ENCODE peak calls at places on chromosomes 6 and 20, in eight cellular contexts. One of them, this sample, is unnamed.

GRCh38 chr20:1002682-1003561 is 811 bp upstream of the RSPO4 start:
- DNase-seq in PC-9: no peak
- DNase-seq in upper lobe of left lung: no peak
- DNase-seq in mesendoderm: no peak
- DNase-seq in esophagus squamous epithelium: no peak
- DNase-seq in fibroblast of lung: no peak
- DNase-seq in A673: no peak
- DNase-seq in heart left ventricle: no peak
- DNase-seq in this sample: peak; percentile 77

GRCh38 chr20:38272398-38272797 is 11.9 kb upstream of the KIAA1755 start:
- DNase-seq in PC-9: peak; percentile 12
- DNase-seq in upper lobe of left lung: no peak
- DNase-seq in mesendoderm: no peak
- DNase-seq in esophagus squamous epithelium: no peak
- DNase-seq in fibroblast of lung: peak; percentile 25
- DNase-seq in A673: no peak
- DNase-seq in heart left ventricle: no peak
- DNase-seq in this sample: no peak

GRCh38 chr6:328184-328670 is 35.9 kb downstream of the DUSP22 start:
- DNase-seq in PC-9: no peak
- DNase-seq in upper lobe of left lung: no peak
- DNase-seq in mesendoderm: no peak
- DNase-seq in esophagus squamous epithelium: no peak
- DNase-seq in fibroblast of lung: peak; percentile 88
- DNase-seq in A673: peak; percentile 23
- DNase-seq in heart left ventricle: no peak
- DNase-seq in this sample: no peak

GRCh38 chr6:87731818-87732661 is 30.0 kb upstream of the AKIRIN2 start:
- DNase-seq in PC-9: peak; percentile 90
- DNase-seq in upper lobe of left lung: no peak
- DNase-seq in mesendoderm: no peak
- DNase-seq in esophagus squamous epithelium: no peak
- DNase-seq in fibroblast of lung: peak; percentile 91
- DNase-seq in A673: peak; percentile 89
- DNase-seq in heart left ventricle: peak; percentile 92
- DNase-seq in this sample: no peak

GRCh38 chr6:9126845-9127560 is 691.7 kb upstream of the SLC35B3 start:
- DNase-seq in PC-9: peak; percentile 46
- DNase-seq in upper lobe of left lung: no peak
- DNase-seq in mesendoderm: no peak
- DNase-seq in esophagus squamous epithelium: no peak
- DNase-seq in fibroblast of lung: peak; percentile 98
- DNase-seq in A673: peak; percentile 88
- DNase-seq in heart left ventricle: no peak
- DNase-seq in this sample: no peak

GRCh38 chr20:17571153-17571527 is 1.3 kb downstream of the DSTN start:
- DNase-seq in PC-9: no peak
- DNase-seq in upper lobe of left lung: no peak
- DNase-seq in mesendoderm: no peak
- DNase-seq in esophagus squamous epithelium: no peak
- DNase-seq in fibroblast of lung: peak; percentile 52
- DNase-seq in A673: no peak
- DNase-seq in heart left ventricle: no peak
- DNase-seq in this sample: no peak

GRCh38 chr20:64076061-64076997 is 3.0 kb downstream of the RGS19 start:
- DNase-seq in PC-9: no peak
- DNase-seq in upper lobe of left lung: no peak
- DNase-seq in mesendoderm: no peak
- DNase-seq in esophagus squamous epithelium: no peak
- DNase-seq in fibroblast of lung: no peak
- DNase-seq in A673: no peak
- DNase-seq in heart left ventricle: no peak
- DNase-seq in this sample: no peak

GRCh38 chr20:34715384-34715783 is 11.2 kb downstream of the TP53INP2 start:
- DNase-seq in PC-9: no peak
- DNase-seq in upper lobe of left lung: no peak
- DNase-seq in mesendoderm: no peak
- DNase-seq in esophagus squamous epithelium: no peak
- DNase-seq in fibroblast of lung: no peak
- DNase-seq in A673: no peak
- DNase-seq in heart left ventricle: no peak
- DNase-seq in this sample: no peak

GRCh38 chr6:37501632-37502466 is 2.2 kb upstream of the CCDC167 start:
- DNase-seq in PC-9: no peak
- DNase-seq in upper lobe of left lung: no peak
- DNase-seq in mesendoderm: no peak
- DNase-seq in esophagus squamous epithelium: no peak
- DNase-seq in fibroblast of lung: no peak
- DNase-seq in A673: no peak
- DNase-seq in heart left ventricle: no peak
- DNase-seq in this sample: no peak

GRCh38 chr6:35044145-35044745 is 96.9 kb downstream of the TCP11 start:
- DNase-seq in PC-9: no peak
- DNase-seq in upper lobe of left lung: no peak
- DNase-seq in mesendoderm: no peak
- DNase-seq in esophagus squamous epithelium: no peak
- DNase-seq in fibroblast of lung: no peak
- DNase-seq in A673: peak; percentile 96
- DNase-seq in heart left ventricle: no peak
- DNase-seq in this sample: peak; percentile 72

GRCh38 chr6:133774356-133774755 is 114.6 kb upstream of the TCF21 start:
- DNase-seq in PC-9: no peak
- DNase-seq in upper lobe of left lung: no peak
- DNase-seq in mesendoderm: no peak
- DNase-seq in esophagus squamous epithelium: no peak
- DNase-seq in fibroblast of lung: peak; percentile 37
- DNase-seq in A673: peak; percentile 69
- DNase-seq in heart left ventricle: no peak
- DNase-seq in this sample: no peak

GRCh38 chr20:1660263-1660662 is 2.7 kb upstream of the SIRPG start:
- DNase-seq in PC-9: no peak
- DNase-seq in upper lobe of left lung: no peak
- DNase-seq in mesendoderm: no peak
- DNase-seq in esophagus squamous epithelium: no peak
- DNase-seq in fibroblast of lung: no peak
- DNase-seq in A673: no peak
- DNase-seq in heart left ventricle: no peak
- DNase-seq in this sample: no peak

GRCh38 chr6:225907-226306 is 66.4 kb upstream of the DUSP22 start:
- DNase-seq in PC-9: no peak
- DNase-seq in upper lobe of left lung: peak; percentile 64
- DNase-seq in mesendoderm: no peak
- DNase-seq in esophagus squamous epithelium: no peak
- DNase-seq in fibroblast of lung: no peak
- DNase-seq in A673: no peak
- DNase-seq in heart left ventricle: no peak
- DNase-seq in this sample: peak; percentile 35

GRCh38 chr6:47235964-47236760 is 73.5 kb downstream of the TNFRSF21 start:
- DNase-seq in PC-9: no peak
- DNase-seq in upper lobe of left lung: no peak
- DNase-seq in mesendoderm: no peak
- DNase-seq in esophagus squamous epithelium: no peak
- DNase-seq in fibroblast of lung: no peak
- DNase-seq in A673: no peak
- DNase-seq in heart left ventricle: no peak
- DNase-seq in this sample: no peak

GRCh38 chr6:36075656-36076055 is 48.0 kb downstream of the MAPK14 start:
- DNase-seq in PC-9: no peak
- DNase-seq in upper lobe of left lung: no peak
- DNase-seq in mesendoderm: peak; percentile 25
- DNase-seq in esophagus squamous epithelium: no peak
- DNase-seq in fibroblast of lung: no peak
- DNase-seq in A673: no peak
- DNase-seq in heart left ventricle: no peak
- DNase-seq in this sample: peak; percentile 52

GRCh38 chr6:26240981-26241770 is 123.8 kb upstream of the BTN3A2 start:
- DNase-seq in PC-9: no peak
- DNase-seq in upper lobe of left lung: peak; percentile 39
- DNase-seq in mesendoderm: peak; percentile 80
- DNase-seq in esophagus squamous epithelium: no peak
- DNase-seq in fibroblast of lung: peak; percentile 85
- DNase-seq in A673: peak; percentile 53
- DNase-seq in heart left ventricle: no peak
- DNase-seq in this sample: peak; percentile 54

GRCh38 chr6:44512868-44513641 is 125.5 kb downstream of the CDC5L start:
- DNase-seq in PC-9: no peak
- DNase-seq in upper lobe of left lung: no peak
- DNase-seq in mesendoderm: no peak
- DNase-seq in esophagus squamous epithelium: no peak
- DNase-seq in fibroblast of lung: peak; percentile 41
- DNase-seq in A673: peak; percentile 87
- DNase-seq in heart left ventricle: no peak
- DNase-seq in this sample: peak; percentile 49
- H3K36me3 ChIP-seq in PC-9: no peaks in the 10 kb centered on the region
- H3K36me3 ChIP-seq in upper lobe of left lung: no peaks in the 10 kb centered on the region
- H3K36me3 ChIP-seq in mesendoderm: no peaks in the 10 kb centered on the region
- H3K36me3 ChIP-seq in esophagus squamous epithelium: no peaks in the 10 kb centered on the region
- H3K36me3 ChIP-seq in fibroblast of lung: no peaks in the 10 kb centered on the region
- H3K36me3 ChIP-seq in A673: no peaks in the 10 kb centered on the region
- H3K36me3 ChIP-seq in heart left ventricle: no peaks in the 10 kb centered on the region
- H3K36me3 ChIP-seq in this sample: no peaks in the 10 kb centered on the region

DNA sequence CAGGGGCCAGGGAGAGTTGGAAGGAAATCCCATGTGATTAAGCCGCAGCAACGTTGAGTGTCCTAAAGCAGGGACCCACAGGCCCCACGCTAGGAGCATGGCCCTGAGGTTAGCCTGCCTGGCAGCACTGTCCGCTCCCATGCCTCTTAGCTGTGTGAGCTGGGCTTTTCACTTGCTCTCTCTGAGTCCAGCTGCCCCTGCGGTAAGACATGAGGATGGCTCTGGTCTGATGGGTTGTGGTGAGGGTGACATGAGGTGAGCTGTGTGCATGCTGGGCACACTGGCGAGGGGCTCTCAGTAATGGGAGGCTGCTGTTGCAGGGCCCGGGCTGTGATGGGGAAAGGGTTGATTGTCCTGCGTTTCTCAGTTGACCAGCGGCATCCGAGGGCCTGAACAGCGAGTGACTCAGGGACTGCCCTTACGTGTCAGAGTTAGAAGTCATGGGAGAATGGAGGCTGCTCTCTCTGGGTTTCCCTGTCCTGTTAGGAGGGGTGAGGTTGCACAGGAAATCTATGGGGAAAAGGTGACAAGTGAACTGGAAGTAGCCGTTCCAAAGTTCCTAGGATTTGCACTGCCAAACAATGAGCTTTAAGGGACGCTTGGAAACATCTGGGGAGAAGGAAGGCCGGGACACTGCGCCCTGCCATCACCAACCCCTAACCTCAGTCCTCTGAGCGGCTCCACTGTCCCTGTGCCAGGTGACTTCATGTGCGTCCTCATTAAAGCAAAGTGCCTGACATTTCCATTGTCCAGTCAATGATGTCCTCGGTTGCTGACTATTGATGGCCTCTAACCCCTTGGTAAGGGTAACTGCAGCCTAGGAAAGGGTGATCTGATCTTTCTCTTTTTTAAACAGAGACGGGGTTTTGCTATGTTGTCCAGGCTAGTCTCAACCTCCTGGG is 51.3 kb downstream of the ADNP start:
- DNase-seq in PC-9: no peak
- DNase-seq in upper lobe of left lung: no peak
- DNase-seq in mesendoderm: no peak
- DNase-seq in esophagus squamous epithelium: no peak
- DNase-seq in fibroblast of lung: no peak
- DNase-seq in A673: no peak
- DNase-seq in heart left ventricle: no peak
- DNase-seq in this sample: no peak
- H3K36me3 ChIP-seq in PC-9: no peaks in the 10 kb centered on the region
- H3K36me3 ChIP-seq in upper lobe of left lung: no peaks in the 10 kb centered on the region
- H3K36me3 ChIP-seq in mesendoderm: no peaks in the 10 kb centered on the region
- H3K36me3 ChIP-seq in esophagus squamous epithelium: peaks cover 14% of the 10 kb centered on the region
- H3K36me3 ChIP-seq in fibroblast of lung: no peaks in the 10 kb centered on the region
- H3K36me3 ChIP-seq in A673: no peaks in the 10 kb centered on the region
- H3K36me3 ChIP-seq in heart left ventricle: no peaks in the 10 kb centered on the region
- H3K36me3 ChIP-seq in this sample: no peaks in the 10 kb centered on the region

DNA sequence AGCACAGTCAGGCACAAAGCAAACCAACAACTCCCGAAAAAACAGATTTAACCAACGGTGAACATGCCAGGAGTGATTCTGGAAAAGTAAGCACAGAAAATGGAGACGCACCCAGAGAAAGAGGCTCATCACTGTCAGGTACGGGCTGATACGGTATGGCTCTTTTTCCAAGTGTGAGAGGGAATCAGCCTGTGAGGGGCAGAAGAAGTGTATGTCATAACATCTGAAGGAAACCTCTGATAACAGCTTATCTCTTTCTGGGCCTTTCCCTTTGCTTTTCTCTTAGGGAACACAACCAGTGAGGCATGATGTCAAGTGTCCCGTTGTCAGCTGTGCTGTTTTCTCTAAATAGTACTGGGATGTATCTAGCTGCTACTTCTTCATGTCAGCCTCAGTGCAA is 32.1 kb downstream of the ARFGEF2 start:
- DNase-seq in PC-9: no peak
- DNase-seq in upper lobe of left lung: no peak
- DNase-seq in mesendoderm: no peak
- DNase-seq in esophagus squamous epithelium: no peak
- DNase-seq in fibroblast of lung: no peak
- DNase-seq in A673: no peak
- DNase-seq in heart left ventricle: no peak
- DNase-seq in this sample: no peak
- H3K36me3 ChIP-seq in PC-9: peaks cover 65% of the 10 kb centered on the region
- H3K36me3 ChIP-seq in upper lobe of left lung: peaks cover 74% of the 10 kb centered on the region
- H3K36me3 ChIP-seq in mesendoderm: peaks cover 5% of the 10 kb centered on the region
- H3K36me3 ChIP-seq in esophagus squamous epithelium: peaks cover 100% of the 10 kb centered on the region
- H3K36me3 ChIP-seq in fibroblast of lung: peaks cover 17% of the 10 kb centered on the region
- H3K36me3 ChIP-seq in A673: peaks cover 32% of the 10 kb centered on the region
- H3K36me3 ChIP-seq in heart left ventricle: peaks cover 100% of the 10 kb centered on the region
- H3K36me3 ChIP-seq in this sample: peaks cover 82% of the 10 kb centered on the region

GRCh38 chr6:131547524-131547923 is 25.5 kb upstream of the ARG1 start:
- DNase-seq in PC-9: no peak
- DNase-seq in upper lobe of left lung: no peak
- DNase-seq in mesendoderm: peak; percentile 41
- DNase-seq in esophagus squamous epithelium: no peak
- DNase-seq in fibroblast of lung: no peak
- DNase-seq in A673: no peak
- DNase-seq in heart left ventricle: no peak
- DNase-seq in this sample: no peak

GRCh38 chr6:131548441-131548840 is 24.6 kb upstream of the ARG1 start:
- DNase-seq in PC-9: no peak
- DNase-seq in upper lobe of left lung: no peak
- DNase-seq in mesendoderm: no peak
- DNase-seq in esophagus squamous epithelium: no peak
- DNase-seq in fibroblast of lung: no peak
- DNase-seq in A673: no peak
- DNase-seq in heart left ventricle: no peak
- DNase-seq in this sample: no peak

GRCh38 chr6:131555992-131556391 is 17.0 kb upstream of the ARG1 start:
- DNase-seq in PC-9: no peak
- DNase-seq in upper lobe of left lung: no peak
- DNase-seq in mesendoderm: no peak
- DNase-seq in esophagus squamous epithelium: no peak
- DNase-seq in fibroblast of lung: peak; percentile 7
- DNase-seq in A673: no peak
- DNase-seq in heart left ventricle: no peak
- DNase-seq in this sample: no peak

DNA sequence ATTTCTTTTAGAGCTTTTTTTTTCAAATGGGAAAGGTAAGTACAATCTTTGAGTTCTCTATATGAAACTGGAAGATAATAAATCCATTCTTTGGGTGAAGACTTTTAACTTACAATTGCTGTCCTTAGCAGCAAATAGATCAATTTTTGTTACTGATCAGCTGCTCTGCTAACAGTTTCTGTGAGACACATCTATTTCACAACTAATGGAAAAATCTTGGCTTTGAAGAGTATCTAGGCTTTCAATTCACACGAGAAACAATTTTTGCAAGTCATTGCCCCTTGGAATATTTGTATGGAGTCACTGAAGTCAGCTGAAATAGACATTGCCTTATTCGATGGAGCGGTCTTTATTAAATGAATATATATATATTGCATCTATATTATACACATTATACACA is 20.5 kb upstream of the ARG1 start:
- DNase-seq in PC-9: no peak
- DNase-seq in upper lobe of left lung: no peak
- DNase-seq in mesendoderm: no peak
- DNase-seq in esophagus squamous epithelium: no peak
- DNase-seq in fibroblast of lung: no peak
- DNase-seq in A673: no peak
- DNase-seq in heart left ventricle: no peak
- DNase-seq in this sample: no peak
- H3K36me3 ChIP-seq in PC-9: no peaks in the 10 kb centered on the region
- H3K36me3 ChIP-seq in upper lobe of left lung: no peaks in the 10 kb centered on the region
- H3K36me3 ChIP-seq in mesendoderm: no peaks in the 10 kb centered on the region
- H3K36me3 ChIP-seq in esophagus squamous epithelium: no peaks in the 10 kb centered on the region
- H3K36me3 ChIP-seq in fibroblast of lung: no peaks in the 10 kb centered on the region
- H3K36me3 ChIP-seq in A673: no peaks in the 10 kb centered on the region
- H3K36me3 ChIP-seq in heart left ventricle: no peaks in the 10 kb centered on the region
- H3K36me3 ChIP-seq in this sample: no peaks in the 10 kb centered on the region